ENCODE peak calls at places on chromosomes 7 and 10, in six cellular contexts. O, D, Z, B, Y and S are unnamed samples.
A peak's percentile ranks its signal among the peaks of the same experiment; 100 is the strongest.

GRCh38 chr10:8460626-8461025 is 406.1 kb downstream of the GATA3 start:
- DNase-seq in B (no peak), D (no peak), O (no peak), Z (no peak), Y (no peak), S (no peak)

GRCh38 chr7:139482122-139482521 is 1.4 kb downstream of the KLRG2 start:
- DNase-seq in Y (no peak), O (no peak), Z (no peak), B (no peak), D (no peak), S (no peak)

GRCh38 chr7:152312316-152312715 is 123.5 kb downstream of the KMT2C start:
- DNase-seq in Z (no peak), Y (no peak), O (no peak), D (no peak), B (no peak), S (no peak)

GRCh38 chr7:22853674-22854157 is 31.1 kb upstream of the TOMM7 start:
- DNase-seq in O (no peak), D (peak; percentile 49), B (peak; percentile 58), Z (peak; percentile 34), Y (no peak), S (peak; percentile 54)

GRCh38 chr10:130141460-130141859 is 5.3 kb downstream of the GLRX3 start:
- DNase-seq in B (peak; percentile 10), O (no peak), D (no peak), Z (no peak), Y (peak; percentile 20), S (no peak)

GRCh38 chr7:77457779-77458178 is 41.6 kb upstream of the GSAP start:
- DNase-seq in Y (peak; percentile 81), Z (no peak), O (no peak), D (no peak), B (no peak), S (no peak)

GRCh38 chr7:120942861-120943260 is 7.7 kb upstream of the ING3 start:
- DNase-seq in O (no peak), D (no peak), Z (no peak), B (no peak), Y (no peak), S (no peak)

GRCh38 chr7:97006146-97006950 is 995 bp downstream of the DLX6 start:
- DNase-seq in D (peak; percentile 86), Z (no peak), B (peak; percentile 53), O (peak; percentile 59), Y (peak; percentile 72), S (no peak)

GRCh38 chr7:121832347-121832746 is 40.6 kb upstream of the PTPRZ1 start:
- DNase-seq in D (no peak), Y (no peak), Z (no peak), B (no peak), O (no peak), S (no peak)

GRCh38 chr10:47050618-47051455 is 139.6 kb downstream of the PTPN20 start:
- DNase-seq in D (no peak), Y (no peak), O (peak; percentile 38), B (no peak), Z (no peak), S (no peak)

GRCh38 chr7:2478387-2478760 is 2.2 kb upstream of the GRIFIN start:
- DNase-seq in Y (no peak), D (no peak), O (no peak), Z (peak; percentile 23), B (peak; percentile 89), S (no peak)

GRCh38 chr10:3471927-3472704 is 299.5 kb upstream of the PITRM1 start:
- DNase-seq in Z (peak; percentile 27), B (peak; percentile 53), D (peak; percentile 83), O (no peak), Y (no peak), S (no peak)

GRCh38 chr10:45375101-45375500 is 1.1 kb downstream of the ALOX5 start:
- DNase-seq in D (no peak), B (no peak), Y (no peak), O (no peak), Z (no peak), S (no peak)
- H3K4me3 ChIP-seq in D (no peak overlapping the region), B (no peak overlapping the region), Y (no peak overlapping the region), O (no peak overlapping the region), Z (peak overlapping the region; percentile 58), S (peak overlapping the region; percentile 59)

GRCh38 chr7:27105161-27106122 is 3.0 kb upstream of the HOXA2 start:
- DNase-seq in Z (no peak), Y (no peak), B (no peak), D (no peak), O (no peak), S (no peak)
- TF ChIP-seq EZH2 in Z (no peak), Y (no peak), B (no peak), D (no peak), O (no peak), S (no peak)

GRCh38 chr10:117241541-117242462 is 888 bp downstream of the SLC18A2 start:
- DNase-seq in Y (no peak), Z (no peak), O (peak; percentile 37), D (peak; percentile 67), B (peak; percentile 57), S (no peak)

GRCh38 chr10:117240730-117241529 is at the start of gene SLC18A2:
- DNase-seq in O (no peak), D (peak; percentile 78), B (no peak), Z (no peak), Y (no peak), S (no peak)

GRCh38 chr10:117242463-117242832 is 1.5 kb downstream of the SLC18A2 start:
- DNase-seq in Z (no peak), B (no peak), Y (no peak), O (no peak), D (no peak), S (no peak)

GRCh38 chr10:117239031-117239430 is 1.9 kb upstream of the SLC18A2 start:
- DNase-seq in O (no peak), Z (no peak), B (no peak), D (no peak), Y (no peak), S (no peak)

GRCh38 chr10:117240105-117240729 is 697 bp upstream of the SLC18A2 start:
- DNase-seq in D (no peak), Z (no peak), B (no peak), O (no peak), Y (no peak), S (no peak)
- H3K4me3 ChIP-seq in D (peak overlapping the region; percentile 57), Z (no peak overlapping the region), B (no peak overlapping the region), O (no peak overlapping the region), Y (no peak overlapping the region), S (no peak overlapping the region)

GRCh38 chr10:69715899-69716606 is 85.7 kb upstream of the COL13A1 start:
- DNase-seq in D (no peak), B (no peak), Z (peak; percentile 44), O (no peak), Y (no peak), S (no peak)
- TF ChIP-seq EZH2 in D (no peak), B (no peak), Z (no peak), O (no peak), Y (no peak), S (no peak)

GRCh38 chr7:151003572-151003971 is 12.8 kb downstream of the NOS3 start:
- DNase-seq in O (no peak), D (no peak), B (no peak), Y (no peak), Z (peak; percentile 64), S (no peak)
- H3K4me3 ChIP-seq in O (no peak overlapping the region), D (no peak overlapping the region), B (no peak overlapping the region), Y (no peak overlapping the region), Z (no peak overlapping the region), S (no peak overlapping the region)

DNA sequence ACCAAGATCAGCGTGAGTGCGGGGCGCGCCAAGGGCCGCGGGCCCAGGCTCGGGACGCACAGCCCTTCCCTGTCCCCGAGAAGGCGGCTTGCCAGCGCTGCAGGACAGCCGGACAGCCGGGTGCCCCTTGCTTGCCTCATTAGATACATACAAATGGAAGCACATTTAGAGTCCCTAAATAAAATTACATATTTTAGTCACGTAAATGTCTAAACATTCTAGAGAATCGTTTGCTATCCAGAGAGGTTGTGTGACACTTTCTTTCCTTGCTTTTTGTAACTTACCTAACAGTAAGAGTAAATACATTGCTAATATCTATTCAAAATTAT is 4.8 kb downstream of the VSTM2A start:
- DNase-seq in D (no peak), Y (no peak), B (peak; percentile 2), O (no peak), Z (no peak), S (no peak)
- TF ChIP-seq EZH2 in D (no peak), Y (no peak), B (no peak), O (peak; percentile 50), Z (no peak), S (no peak)